ENCODE peak calls at places on chromosomes 5 and 9, in six cellular contexts. V is neuronal stem cell, U is IMR-90, S is mesenchymal stem cell, I is H1, X is trophoblast cell. O is an unnamed sample.

GRCh38 chr5:162785673-162786072 is 651.7 kb upstream of the CCNG1 start:
- DNase-seq in X (no peak), U (no peak), I (no peak), S (no peak), V (no peak), O (no peak)

GRCh38 chr9:16687678-16688369 is 182.6 kb downstream of the BNC2 start:
- DNase-seq in S (peak; percentile 72), V (no peak), I (no peak), X (no peak), U (peak; percentile 51), O (no peak)

GRCh38 chr9:61674465-61674864 is 484.6 kb downstream of the SPATA31A7 start:
- DNase-seq in S (no peak), V (no peak), U (no peak), I (no peak), X (no peak), O (no peak)

GRCh38 chr9:133506653-133507038 is 18.1 kb downstream of the MYMK start:
- DNase-seq in V (no peak), I (no peak), X (no peak), U (peak; percentile 89), S (peak; percentile 92), O (no peak)

GRCh38 chr5:94618029-94618492 is 343 bp downstream of the KIAA0825 start:
- DNase-seq in X (peak; percentile 12), V (no peak), S (peak; percentile 83), U (peak; percentile 57), I (no peak), O (peak; percentile 67)

GRCh38 chr5:151592855-151593408 is 1.8 kb upstream of the FAT2 start:
- DNase-seq in S (peak; percentile 3), X (peak; percentile 92), U (no peak), I (no peak), V (no peak), O (no peak)

GRCh38 chr9:137278061-137278912 is 761 bp downstream of the TOR4A start:
- DNase-seq in I (peak; percentile 77), U (no peak), V (no peak), S (no peak), X (no peak), O (peak; percentile 60)

GRCh38 chr5:29015523-29015922 is 1977.1 kb upstream of the CDH9 start:
- DNase-seq in I (no peak), U (no peak), V (no peak), S (no peak), X (no peak), O (no peak)

GRCh38 chr5:132013006-132013689 is 1.7 kb upstream of the ACSL6 start:
- DNase-seq in V (no peak), X (no peak), U (no peak), I (peak; percentile 27), S (no peak), O (peak; percentile 20)

GRCh38 chr5:162047279-162047678 is 20.3 kb upstream of the GABRG2 start:
- DNase-seq in X (no peak), S (no peak), U (no peak), V (no peak), I (no peak), O (no peak)

GRCh38 chr5:77280036-77280435 is 69.6 kb downstream of the PDE8B start:
- DNase-seq in U (no peak), V (no peak), I (no peak), S (no peak), X (no peak), O (no peak)

GRCh38 chr5:142725231-142726187 is 39.6 kb upstream of the FGF1 start:
- DNase-seq in U (no peak), V (no peak), X (peak; percentile 32), S (no peak), I (no peak), O (no peak)

GRCh38 chr9:5629312-5630037 is 568 bp downstream of the RIC1 start:
- DNase-seq in X (peak; percentile 33), V (peak; percentile 17), U (no peak), S (peak; percentile 71), I (no peak), O (peak; percentile 39)

DNA sequence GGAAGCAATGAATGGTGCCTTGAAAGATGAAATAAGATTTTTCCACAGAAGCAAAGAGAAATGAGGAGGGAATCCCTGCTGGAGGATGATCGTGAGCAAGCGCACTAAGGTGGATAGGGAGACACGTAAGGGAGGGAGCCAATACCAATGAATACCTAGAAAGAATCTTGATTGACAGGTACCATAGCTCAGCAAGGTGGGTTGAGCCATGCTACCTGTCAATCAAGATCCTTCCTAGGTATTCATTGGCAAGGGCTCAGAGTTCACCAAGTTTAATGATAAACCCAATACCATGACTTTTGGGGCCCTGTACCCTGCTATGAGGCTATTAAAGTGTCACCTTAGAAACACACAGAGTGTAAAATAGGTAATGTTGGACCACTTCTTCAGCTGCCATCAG is 226.8 kb downstream of the GRIA1 start:
- DNase-seq in U (no peak), V (no peak), I (no peak), S (no peak), X (no peak), O (no peak)
- H4K91ac ChIP-seq in U (no peak overlapping the region), V (no peak overlapping the region), I (no peak overlapping the region), S (no peak overlapping the region), X (no peak overlapping the region), O (no peak overlapping the region)

GRCh38 chr5:96016216-96016615 is 54.6 kb upstream of the ELL2 start:
- DNase-seq in V (no peak), U (peak; percentile 35), S (no peak), I (no peak), X (no peak), O (no peak)

GRCh38 chr5:96014395-96014794 is 52.7 kb upstream of the ELL2 start:
- DNase-seq in I (no peak), X (no peak), S (peak; percentile 29), V (no peak), U (no peak), O (no peak)

GRCh38 chr5:96017951-96018350 is 56.3 kb upstream of the ELL2 start:
- DNase-seq in X (no peak), U (peak; percentile 98), S (peak; percentile 89), I (no peak), V (no peak), O (no peak)

GRCh38 chr5:96013254-96013653 is 51.6 kb upstream of the ELL2 start:
- DNase-seq in I (no peak), U (no peak), V (no peak), X (no peak), S (no peak), O (no peak)

DNA sequence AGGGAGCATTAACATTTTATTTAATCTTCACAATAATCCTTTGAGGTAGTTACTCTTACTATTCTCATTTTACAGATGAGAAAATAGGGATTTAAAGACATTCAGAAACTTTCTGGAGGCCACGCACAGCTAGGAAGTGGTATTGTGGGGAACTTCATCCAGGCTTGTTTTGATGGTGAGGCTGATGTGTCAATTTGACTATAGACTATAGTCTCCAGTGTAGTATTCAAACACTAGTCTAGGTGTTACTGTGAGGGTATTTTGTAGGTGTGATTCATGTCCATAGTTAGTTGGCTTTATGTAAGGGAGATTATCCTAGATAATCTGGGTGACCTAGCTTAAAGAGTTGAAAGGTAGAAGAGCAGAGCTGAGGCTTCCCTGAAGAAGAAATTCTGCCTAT is 54.1 kb upstream of the ELL2 start:
- DNase-seq in S (no peak), I (no peak), U (no peak), X (no peak), V (no peak), O (no peak)
- H4K91ac ChIP-seq in S (no peak overlapping the region), I (no peak overlapping the region), U (peak overlapping the region; percentile 47), X (no peak overlapping the region), V (no peak overlapping the region), O (no peak overlapping the region)

DNA sequence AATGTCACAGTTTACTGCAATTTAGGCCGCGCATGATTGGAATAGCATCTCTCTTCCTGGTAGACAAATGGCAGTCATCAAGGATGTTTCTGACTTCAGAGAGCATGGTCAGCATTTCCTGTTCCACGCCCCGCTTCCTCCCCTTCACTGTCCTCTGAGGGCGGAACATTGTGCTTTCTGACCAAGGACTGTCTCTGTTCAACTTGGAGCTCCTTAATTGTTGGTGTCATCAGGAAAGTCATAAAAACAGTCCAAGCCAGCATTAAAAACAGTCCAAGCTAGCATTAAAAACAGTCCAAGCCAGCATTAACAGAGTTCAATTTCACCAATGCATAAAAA is 301.3 kb upstream of the IRX4 start:
- DNase-seq in X (no peak), U (no peak), I (no peak), S (no peak), V (no peak), O (no peak)
- H4K91ac ChIP-seq in X (no peak overlapping the region), U (no peak overlapping the region), I (no peak overlapping the region), S (no peak overlapping the region), V (no peak overlapping the region), O (no peak overlapping the region)

DNA sequence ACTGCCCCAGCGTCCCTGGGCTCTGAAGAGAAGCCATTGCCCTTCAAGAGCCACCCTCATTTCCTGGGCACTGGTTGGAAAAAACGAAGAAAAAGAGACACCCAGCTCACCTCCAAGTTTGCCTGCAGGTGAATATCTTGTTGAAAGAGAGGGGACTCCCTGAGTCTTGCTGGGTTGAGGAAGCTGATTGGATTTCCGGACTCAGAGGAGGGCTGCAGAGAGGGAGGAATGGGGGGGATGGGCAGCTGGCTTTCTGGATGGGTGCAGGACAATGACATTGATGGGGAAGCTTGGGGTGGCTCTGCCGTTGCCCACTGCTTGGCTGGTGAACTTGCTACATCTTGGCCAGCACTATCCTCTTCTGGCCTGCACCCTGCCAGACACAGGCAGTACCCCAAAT is 31.0 kb upstream of the IER5L start:
- DNase-seq in S (no peak), V (no peak), I (peak; percentile 63), U (no peak), X (no peak), O (peak; percentile 54)
- H4K91ac ChIP-seq in S (peak overlapping the region; percentile 34), V (no peak overlapping the region), I (peak overlapping the region; percentile 95), U (no peak overlapping the region), X (no peak overlapping the region), O (no peak overlapping the region)

DNA sequence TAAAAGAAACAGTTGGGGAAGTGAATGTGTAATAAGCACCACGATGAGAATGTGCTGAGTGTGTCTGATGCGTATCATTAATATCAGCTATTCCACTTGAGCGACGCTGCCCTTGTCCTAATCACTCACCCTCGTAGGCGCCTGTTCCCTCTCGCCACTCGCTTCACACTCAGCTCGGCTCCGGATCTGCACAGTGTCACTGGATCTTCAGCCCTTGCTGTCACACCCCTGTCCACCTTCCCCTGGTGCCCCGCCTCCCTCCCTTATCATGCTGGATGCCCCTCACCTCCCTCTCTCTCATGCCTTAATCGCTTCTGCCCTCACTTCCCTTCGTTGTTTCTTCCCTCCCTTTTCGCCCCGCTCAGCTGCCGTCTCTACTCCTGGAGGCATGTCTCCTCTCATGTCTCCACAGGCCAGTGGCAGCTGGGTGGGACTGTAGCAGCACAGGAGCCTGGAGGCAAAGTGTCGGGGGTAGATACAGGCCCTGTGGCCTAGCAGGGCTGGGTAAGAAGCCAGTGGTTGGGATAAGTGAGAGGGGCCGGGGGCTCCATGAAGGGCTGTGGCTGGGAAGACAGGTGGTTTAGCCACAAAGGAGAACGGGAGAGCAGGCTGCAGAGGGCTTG is 43.6 kb downstream of the ANKDD1B start:
- DNase-seq in S (no peak), I (no peak), X (no peak), V (no peak), U (no peak), O (no peak)
- H4K91ac ChIP-seq in S (no peak overlapping the region), I (no peak overlapping the region), X (no peak overlapping the region), V (no peak overlapping the region), U (no peak overlapping the region), O (no peak overlapping the region)

GRCh38 chr5:140363631-140364471 is 3.9 kb downstream of the SLC4A9 start:
- DNase-seq in U (no peak), X (no peak), I (no peak), S (no peak), V (no peak), O (no peak)
- H4K91ac ChIP-seq in U (no peak overlapping the region), X (no peak overlapping the region), I (peak overlapping the region; percentile 92), S (no peak overlapping the region), V (no peak overlapping the region), O (no peak overlapping the region)

GRCh38 chr5:110075656-110076055 is 385.9 kb downstream of the MAN2A1 start:
- DNase-seq in X (no peak), U (no peak), S (no peak), V (no peak), I (no peak), O (no peak)
- H4K91ac ChIP-seq in X (no peak overlapping the region), U (no peak overlapping the region), S (no peak overlapping the region), V (no peak overlapping the region), I (no peak overlapping the region), O (no peak overlapping the region)